ENCODE peak calls at places on chromosomes 5 and 9, in five cellular contexts. C is cardiac fibroblast, B is B cell, K is mucosa of descending colon, V is nephron progenitor cell. F is an unnamed sample.

GRCh38 chr5:34564706-34565235 is 91.4 kb upstream of the RAI14 start:
- DNase-seq in C (peak), B (no peak), K (no peak), V (no peak), F (no peak)

GRCh38 chr5:140340605-140341004 is 5.8 kb downstream of the HBEGF start:
- DNase-seq in C (no peak), B (no peak), K (no peak), V (no peak), F (no peak)

GRCh38 chr5:102691434-102691833 is 63.7 kb upstream of the PAM start:
- DNase-seq in C (no peak), B (no peak), K (no peak), V (no peak), F (no peak)

GRCh38 chr9:82939451-82939850 is 123.5 kb downstream of the RASEF start:
- DNase-seq in C (peak), B (no peak), K (peak), V (no peak), F (peak)

GRCh38 chr5:150642991-150643710 is 2.7 kb downstream of the SYNPO start:
- DNase-seq in C (peak), B (no peak), K (no peak), V (no peak), F (no peak)

GRCh38 chr5:106121972-106122605 is 1548.6 kb downstream of the EFNA5 start:
- DNase-seq in C (peak), B (no peak), K (peak), V (peak), F (no peak)

GRCh38 chr5:53479656-53480473 is 564 bp upstream of the FST start:
- DNase-seq in C (peak), B (peak), K (peak), V (peak), F (no peak)

GRCh38 chr5:172881691-172882370 is 47.8 kb downstream of the ERGIC1 start:
- DNase-seq in C (peak), B (no peak), K (no peak), V (no peak), F (no peak)

GRCh38 chr9:89576404-89576824 is 28.4 kb upstream of the GADD45G start:
- DNase-seq in C (peak), B (no peak), K (no peak), V (no peak), F (no peak)

GRCh38 chr5:67896312-67896985 is 319.1 kb upstream of the PIK3R1 start:
- DNase-seq in C (no peak), B (no peak), K (no peak), V (no peak), F (no peak)

GRCh38 chr9:119790022-119790421 is 420.8 kb upstream of the BRINP1 start:
- DNase-seq in C (no peak), B (no peak), K (no peak), V (no peak), F (no peak)

DNA sequence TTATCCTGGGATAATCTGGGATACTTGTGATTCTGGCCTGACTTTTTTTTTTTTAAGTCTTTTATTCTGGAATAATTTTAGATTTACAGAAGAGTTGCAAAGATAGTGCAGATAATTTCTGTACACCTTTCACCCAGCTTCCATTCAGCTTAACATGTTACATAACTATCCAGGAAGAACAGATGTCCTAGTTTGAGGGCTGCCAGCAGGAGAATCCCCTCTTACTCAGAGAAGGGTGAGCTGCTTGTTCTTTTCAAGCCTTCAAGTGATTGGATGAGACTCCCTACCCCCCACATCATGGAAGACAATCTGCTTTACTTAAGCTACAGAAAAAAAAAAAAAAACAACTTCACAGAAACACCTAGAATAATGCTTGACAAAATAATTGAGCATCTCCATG is 254.2 kb downstream of the TRIM32 start:
- DNase-seq in C (no peak), B (no peak), K (no peak), V (no peak), F (no peak)
- TF ChIP-seq CTCF in C (no peak), B (no peak), K (no peak), V (no peak), F (no peak)

GRCh38 chr5:77946381-77947050 is 170.4 kb upstream of the TBCA start:
- DNase-seq in C (no peak), B (no peak), K (no peak), V (no peak), F (no peak)
- TF ChIP-seq CTCF in C (no peak), B (no peak), K (no peak), V (no peak), F (no peak)

DNA sequence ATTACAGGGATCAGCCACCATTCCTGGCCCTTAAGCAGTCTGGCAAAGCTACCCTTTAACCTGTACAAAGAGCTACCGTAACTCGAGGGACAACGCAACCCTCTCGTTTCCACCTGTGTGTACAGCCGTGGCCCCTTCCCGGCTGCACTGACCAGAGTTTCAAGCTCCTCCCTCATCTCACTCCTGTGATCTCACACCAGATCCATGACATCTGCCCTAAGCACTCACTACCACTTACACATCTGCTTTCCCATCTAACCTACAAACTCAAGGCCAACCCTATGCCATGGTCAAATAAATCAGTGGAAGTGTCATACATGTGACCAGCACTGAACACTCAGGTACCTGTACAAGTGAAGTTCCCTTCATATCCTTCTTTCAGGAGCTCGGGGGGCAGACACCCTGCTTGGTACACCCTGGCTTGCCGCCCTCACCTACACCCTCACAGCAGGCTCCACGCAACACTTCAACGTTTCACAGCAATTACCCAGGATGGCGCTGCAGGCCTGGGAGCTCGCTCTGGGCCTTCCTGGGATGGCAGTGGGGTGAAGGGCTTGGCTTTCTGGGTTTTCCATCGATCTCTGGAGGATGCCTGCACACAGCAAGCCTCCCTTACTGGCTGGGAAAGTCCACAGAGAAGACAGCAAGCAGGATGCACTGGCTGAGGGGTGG is 61.7 kb downstream of the PRRT1B start:
- DNase-seq in C (no peak), B (no peak), K (no peak), V (no peak), F (no peak)
- TF ChIP-seq CTCF in C (no peak), B (no peak), K (no peak), V (no peak), F (no peak)

DNA sequence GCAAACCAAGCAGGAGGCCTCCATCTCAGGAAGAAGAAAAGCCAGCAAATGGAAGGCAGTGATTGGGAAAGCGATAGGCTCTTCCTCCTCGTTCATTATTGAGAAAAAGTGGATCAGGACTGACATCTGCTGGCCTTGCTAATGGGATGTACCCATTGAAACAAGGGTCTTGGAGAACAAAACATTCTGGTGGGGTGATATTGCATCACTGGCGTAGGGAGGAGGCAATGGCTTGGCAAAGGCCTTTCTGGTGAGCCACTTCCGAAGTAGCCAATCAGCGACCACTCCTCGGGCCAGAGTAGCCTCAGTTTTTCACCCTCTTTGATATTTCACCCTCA is 86.7 kb upstream of the NFIB start:
- DNase-seq in C (peak), B (no peak), K (peak), V (no peak), F (peak)
- TF ChIP-seq CTCF in C (peak), B (no peak), K (no peak), V (peak), F (peak)